ENCODE peak calls at places on chromosomes 2 and 18, in nine cellular contexts. G is natural killer cell treated with Interleukin-12 subunit alpha and Interleukin-12 subunit beta and Interleukin-15 and Interleukin-18, amount 100 ng/mL, for 72 hours; O is activated effector memory CD4-positive, alpha-beta T cell treated with anti-CD3 and anti-CD28 coated beads, Interleukin-2, amount 50 U/mL, for 16 hours; S is stimulated activated CD4-positive, alpha-beta T cell treated with anti-CD3 and anti-CD28 coated beads, Interleukin-15, amount 100 ng/mL, for 24 hours; D is left cardiac atrium; Z is NCI-H2081; R is NAMALWA; I is glutamatergic neuron; E is stimulated activated CD8-positive, alpha-beta memory T cell treated with anti-CD3 and anti-CD28 coated beads, Interleukin-15, amount 100 ng/mL, for 4 hours. Q is an unnamed sample.

GRCh38 chr18:70243131-70243530 is 37.6 kb upstream of the RTTN start:
- DNase-seq in G (no peak), O (no peak), S (no peak), D (no peak), Z (no peak), R (no peak), I (no peak), E (no peak), Q (no peak)

GRCh38 chr18:9535430-9535972 is 60.2 kb downstream of the RALBP1 start:
- DNase-seq in G (no peak), O (no peak), S (no peak), D (no peak), Z (no peak), R (no peak), I (no peak), E (no peak), Q (no peak)

GRCh38 chr2:215870088-215870490 is 143.3 kb downstream of the MREG start:
- DNase-seq in G (no peak), O (no peak), S (no peak), D (peak), Z (no peak), R (no peak), I (no peak), E (no peak), Q (no peak)

GRCh38 chr18:28189400-28190239 is 12.7 kb upstream of the CDH2 start:
- DNase-seq in G (no peak), O (no peak), S (peak), D (no peak), Z (no peak), R (peak), I (peak), E (no peak), Q (peak)

GRCh38 chr18:70207181-70207580 is 1.7 kb upstream of the RTTN start:
- DNase-seq in G (no peak), O (no peak), S (no peak), D (no peak), Z (no peak), R (no peak), I (no peak), E (no peak), Q (no peak)

GRCh38 chr2:65396348-65397026 is 35.9 kb downstream of the SPRED2 start:
- DNase-seq in G (no peak), O (no peak), S (no peak), D (peak), Z (no peak), R (peak), I (no peak), E (no peak), Q (no peak)

GRCh38 chr2:217802261-217802660 is 200.5 kb downstream of the TNS1 start:
- DNase-seq in G (no peak), O (peak), S (no peak), D (no peak), Z (no peak), R (no peak), I (peak), E (no peak), Q (no peak)

GRCh38 chr2:174070281-174070680 is 105.1 kb upstream of the SP3 start:
- DNase-seq in G (no peak), O (no peak), S (no peak), D (no peak), Z (no peak), R (no peak), I (no peak), E (no peak), Q (no peak)

GRCh38 chr2:182072861-182073260 is 87.2 kb downstream of the PPP1R1C start:
- DNase-seq in G (no peak), O (no peak), S (no peak), D (no peak), Z (no peak), R (no peak), I (no peak), E (no peak), Q (no peak)

GRCh38 chr2:216051350-216051749 is 30.3 kb downstream of the PECR start:
- DNase-seq in G (no peak), O (no peak), S (no peak), D (no peak), Z (no peak), R (no peak), I (no peak), E (no peak), Q (no peak)

GRCh38 chr2:119480184-119480583 is 44.1 kb downstream of the SCTR start:
- DNase-seq in G (no peak), O (no peak), S (no peak), D (no peak), Z (no peak), R (no peak), I (no peak), E (no peak), Q (no peak)

GRCh38 chr2:73896362-73897239 is 3.8 kb downstream of the ACTG2 start:
- DNase-seq in G (no peak), O (no peak), S (peak), D (no peak), Z (no peak), R (no peak), I (no peak), E (no peak), Q (peak)

GRCh38 chr2:218295029-218295428 is 2.7 kb upstream of the TMBIM1 start:
- DNase-seq in G (no peak), O (no peak), S (no peak), D (no peak), Z (no peak), R (no peak), I (no peak), E (no peak), Q (no peak)

GRCh38 chr2:113700186-113700841 is 56.1 kb downstream of the SLC35F5 start:
- DNase-seq in G (peak), O (peak), S (peak), D (peak), Z (no peak), R (peak), I (no peak), E (peak), Q (peak)

GRCh38 chr2:85692039-85692645 is 2.0 kb upstream of the GNLY start:
- DNase-seq in G (no peak), O (no peak), S (no peak), D (no peak), Z (no peak), R (no peak), I (no peak), E (no peak), Q (no peak)

GRCh38 chr18:79949571-79950439 is 1.6 kb downstream of the SLC66A2 start:
- DNase-seq in G (no peak), O (peak), S (no peak), D (peak), Z (no peak), R (peak), I (no peak), E (no peak), Q (peak)

GRCh38 chr2:26764078-26764887 is at the start of gene SLC35F6:
- DNase-seq in G (peak), O (peak), S (peak), D (peak), Z (peak), R (peak), I (peak), E (peak), Q (peak)

GRCh38 chr2:101418704-101419663 is 31.7 kb upstream of the CREG2 start:
- DNase-seq in G (no peak), O (peak), S (peak), D (peak), Z (peak), R (peak), I (peak), E (peak), Q (peak)

GRCh38 chr18:48039769-48040215 is 109.3 kb upstream of the SMAD2 start:
- DNase-seq in G (no peak), O (peak), S (no peak), D (no peak), Z (no peak), R (no peak), I (no peak), E (no peak), Q (no peak)

GRCh38 chr2:88199912-88200682 is 30.0 kb downstream of the THNSL2 start:
- DNase-seq in G (no peak), O (peak), S (peak), D (peak), Z (no peak), R (no peak), I (peak), E (no peak), Q (peak)

GRCh38 chr2:241616168-241617125 is 20.5 kb downstream of the THAP4 start:
- DNase-seq in G (no peak), O (no peak), S (no peak), D (no peak), Z (peak), R (no peak), I (no peak), E (no peak), Q (no peak)

GRCh38 chr2:145168091-145168490 is 648.2 kb upstream of the ZEB2 start:
- DNase-seq in G (no peak), O (no peak), S (no peak), D (no peak), Z (no peak), R (no peak), I (no peak), E (no peak), Q (no peak)

GRCh38 chr2:38486213-38487026 is 109.3 kb upstream of the ATL2 start:
- DNase-seq in G (no peak), O (no peak), S (no peak), D (no peak), Z (no peak), R (no peak), I (no peak), E (no peak), Q (no peak)

GRCh38 chr2:74548919-74549684 is 4.6 kb downstream of the LOXL3 start:
- DNase-seq in G (no peak), O (no peak), S (peak), D (peak), Z (peak), R (no peak), I (peak), E (no peak), Q (peak)

GRCh38 chr2:14459927-14460326 is 172.6 kb upstream of the LRATD1 start:
- DNase-seq in G (no peak), O (no peak), S (no peak), D (no peak), Z (no peak), R (no peak), I (no peak), E (no peak), Q (no peak)

GRCh38 chr2:160646684-160647444 is 153.3 kb upstream of the RBMS1 start:
- DNase-seq in G (no peak), O (no peak), S (no peak), D (no peak), Z (no peak), R (no peak), I (no peak), E (no peak), Q (no peak)

GRCh38 chr2:2621855-2622254 is 290.8 kb upstream of the MYT1L start:
- DNase-seq in G (no peak), O (no peak), S (no peak), D (no peak), Z (no peak), R (no peak), I (no peak), E (no peak), Q (no peak)

Q was measured in activated naive CD8-positive, alpha-beta T cell treated with anti-CD3 and anti-CD28 coated beads, Interleukin-2, amount 50 U/mL, for 24 hours.